ENCODE peak calls at places on chromosomes 6 and 20, in seven cellular contexts. H is heart left ventricle, R is fibroblast of lung, Z is NCI-H1417, T is AG10803, I is substantia nigra, F is HuH-7.5. Y is an unnamed sample.

GRCh38 chr6:57173056-57173885 is 1.1 kb downstream of the BAG2 start:
- DNase-seq in H (no peak), R (peak), Z (no peak), T (no peak), I (no peak), F (peak), Y (no peak)

GRCh38 chr20:49290608-49291191 is 12.8 kb upstream of the ZNFX1 start:
- DNase-seq in H (no peak), R (no peak), Z (no peak), T (no peak), I (no peak), F (no peak), Y (no peak)

GRCh38 chr6:56772737-56773184 is 130.1 kb upstream of the DST start:
- DNase-seq in H (peak), R (peak), Z (no peak), T (peak), I (no peak), F (no peak), Y (peak)

GRCh38 chr6:28983838-28984237 is 21.3 kb downstream of the ZNF311 start:
- DNase-seq in H (no peak), R (no peak), Z (no peak), T (no peak), I (no peak), F (no peak), Y (no peak)

GRCh38 chr20:63979221-63979548 is 257 bp downstream of the SAMD10 start:
- DNase-seq in H (no peak), R (no peak), Z (no peak), T (no peak), I (no peak), F (peak), Y (no peak)

GRCh38 chr6:106872044-106872443 is 102.5 kb downstream of the CD24 start:
- DNase-seq in H (no peak), R (peak), Z (no peak), T (no peak), I (no peak), F (no peak), Y (no peak)

GRCh38 chr6:81023007-81023582 is 729.4 kb downstream of the TENT5A start:
- DNase-seq in H (no peak), R (peak), Z (no peak), T (no peak), I (no peak), F (no peak), Y (no peak)

GRCh38 chr6:107670792-107671199 is 153.3 kb downstream of the SCML4 start:
- DNase-seq in H (peak), R (peak), Z (peak), T (peak), I (peak), F (no peak), Y (no peak)